ENCODE peak calls at places on chromosome 10, in nine cellular contexts. S is right lobe of liver; H is neural progenitor cell; M is CD8-positive, alpha-beta T cell; Q is cardiac muscle cell; B is left lung; A is kidney epithelial cell; D is AG04449; C is foreskin fibroblast. J is an unnamed sample.

GRCh38 chr10:104045151-104046089 is 40.3 kb downstream of the COL17A1 start:
- DNase-seq in H (peak), M (no peak), C (peak), Q (peak), A (no peak), D (no peak), S (no peak), B (no peak), J (no peak)

GRCh38 chr10:61503051-61503450 is 49.9 kb upstream of the TMEM26 start:
- DNase-seq in H (no peak), A (no peak), D (no peak), B (no peak), C (peak), M (no peak), Q (no peak), S (no peak), J (no peak)

GRCh38 chr10:72053690-72054089 is 34.7 kb downstream of the SPOCK2 start:
- DNase-seq in H (no peak), S (no peak), C (no peak), A (no peak), D (no peak), B (no peak), Q (no peak), M (no peak), J (no peak)

GRCh38 chr10:11720260-11720741 is 21.9 kb upstream of the ECHDC3 start:
- DNase-seq in D (no peak), H (no peak), B (no peak), Q (no peak), M (no peak), A (no peak), C (no peak), S (no peak), J (no peak)

GRCh38 chr10:5254488-5254887 is 57.9 kb downstream of the AKR1C4 start:
- DNase-seq in H (no peak), Q (no peak), S (no peak), M (no peak), C (no peak), B (no peak), A (no peak), D (no peak), J (no peak)

GRCh38 chr10:89518876-89519842 is 16.2 kb downstream of the SLC16A12 start:
- DNase-seq in A (no peak), M (no peak), D (peak), S (no peak), Q (no peak), C (peak), B (no peak), H (no peak), J (no peak)

GRCh38 chr10:5624701-5625100 is 41.7 kb downstream of the ASB13 start:
- DNase-seq in C (no peak), M (no peak), H (no peak), D (no peak), B (no peak), S (peak), Q (no peak), A (no peak), J (no peak)

GRCh38 chr10:137031-137430 is 1.8 kb downstream of the ZMYND11 start:
- DNase-seq in Q (peak), D (no peak), A (no peak), C (no peak), H (peak), B (no peak), M (peak), S (no peak), J (no peak)

GRCh38 chr10:26621243-26621888 is 76.1 kb upstream of the PDSS1 start:
- DNase-seq in Q (no peak), B (no peak), D (no peak), A (no peak), S (no peak), C (no peak), H (no peak), M (no peak), J (no peak)

GRCh38 chr10:54139819-54140428 is 661.1 kb downstream of the PCDH15 start:
- DNase-seq in S (no peak), D (no peak), A (no peak), Q (no peak), H (no peak), C (no peak), B (no peak), M (no peak), J (no peak)

GRCh38 chr10:79090134-79090803 is 21.5 kb downstream of the ZMIZ1 start:
- DNase-seq in M (no peak), C (no peak), Q (no peak), H (no peak), D (no peak), B (peak), S (no peak), A (no peak), J (no peak)

GRCh38 chr10:118965096-118965495 is 64.4 kb upstream of the NANOS1 start:
- DNase-seq in D (no peak), C (no peak), M (no peak), Q (no peak), H (no peak), S (no peak), B (no peak), A (no peak), J (no peak)

GRCh38 chr10:31263903-31264302 is 55.1 kb upstream of the ZEB1 start:
- DNase-seq in C (no peak), B (no peak), S (no peak), Q (no peak), A (no peak), M (no peak), D (no peak), H (no peak), J (no peak)

GRCh38 chr10:72250666-72251065 is 23.1 kb upstream of the DDIT4 start:
- DNase-seq in B (no peak), A (no peak), Q (no peak), M (no peak), S (peak), H (no peak), D (peak), C (peak), J (no peak)

GRCh38 chr10:103676851-103677417 is 178.4 kb downstream of the SH3PXD2A start:
- DNase-seq in A (no peak), Q (no peak), S (no peak), H (no peak), C (peak), M (no peak), D (peak), B (no peak), J (no peak)

GRCh38 chr10:127913368-127913759 is 6.5 kb downstream of the PTPRE start:
- DNase-seq in D (no peak), A (no peak), S (no peak), H (no peak), C (no peak), B (no peak), M (no peak), Q (no peak), J (no peak)

GRCh38 chr10:71396084-71396713 is 521 bp upstream of the CDH23 start:
- DNase-seq in D (no peak), A (no peak), S (peak), M (no peak), B (peak), C (no peak), H (peak), Q (peak), J (no peak)

GRCh38 chr10:132549416-132549815 is 11.8 kb downstream of the INPP5A start:
- DNase-seq in H (no peak), M (no peak), A (no peak), D (no peak), C (no peak), S (no peak), Q (no peak), B (no peak), J (no peak)

GRCh38 chr10:122490268-122490667 is 28.9 kb downstream of the HTRA1 start:
- DNase-seq in A (no peak), S (no peak), M (no peak), C (peak), Q (no peak), D (no peak), B (no peak), H (no peak), J (no peak)

GRCh38 chr10:4538016-4538415 is 288.0 kb upstream of the AKR1E2 start:
- DNase-seq in S (no peak), H (no peak), Q (no peak), M (no peak), B (no peak), D (no peak), A (no peak), C (no peak), J (no peak)

GRCh38 chr10:4850400-4850799 is 24.4 kb downstream of the AKR1E2 start:
- DNase-seq in Q (no peak), B (no peak), H (no peak), S (no peak), A (no peak), M (no peak), D (no peak), C (no peak), J (no peak)

GRCh38 chr10:10489086-10489485 is 528.6 kb upstream of the CELF2 start:
- DNase-seq in H (no peak), M (no peak), A (no peak), B (no peak), C (no peak), Q (no peak), S (no peak), D (no peak), J (no peak)

GRCh38 chr10:113644185-113645120 is 19.4 kb downstream of the NRAP start:
- DNase-seq in B (no peak), S (no peak), H (no peak), Q (no peak), D (no peak), A (no peak), M (no peak), C (peak), J (no peak)

GRCh38 chr10:101322266-101323151 is 31.5 kb upstream of the BTRC start:
- DNase-seq in S (no peak), D (no peak), C (no peak), B (no peak), H (peak), M (no peak), Q (no peak), A (no peak), J (no peak)
- H3K4me3 ChIP-seq in S (no peak), D (no peak), C (no peak), B (no peak), H (no peak), M (no peak), Q (no peak), A (no peak), J (no peak)

GRCh38 chr10:96721207-96721572 is 876 bp upstream of the PIK3AP1 start:
- DNase-seq in A (no peak), H (no peak), B (no peak), M (no peak), Q (no peak), C (no peak), D (no peak), S (no peak), J (no peak)

GRCh38 chr10:96719850-96720421 is 378 bp downstream of the PIK3AP1 start:
- DNase-seq in A (no peak), C (no peak), S (peak), H (peak), D (no peak), Q (peak), M (peak), B (peak), J (no peak)

GRCh38 chr10:96719205-96719604 is 1.1 kb downstream of the PIK3AP1 start:
- DNase-seq in A (no peak), S (no peak), M (no peak), B (no peak), C (no peak), D (no peak), Q (no peak), H (no peak), J (no peak)

GRCh38 chr10:96718304-96718990 is 1.9 kb downstream of the PIK3AP1 start:
- DNase-seq in M (no peak), Q (no peak), C (no peak), H (no peak), A (no peak), D (no peak), B (no peak), S (no peak), J (no peak)

DNA sequence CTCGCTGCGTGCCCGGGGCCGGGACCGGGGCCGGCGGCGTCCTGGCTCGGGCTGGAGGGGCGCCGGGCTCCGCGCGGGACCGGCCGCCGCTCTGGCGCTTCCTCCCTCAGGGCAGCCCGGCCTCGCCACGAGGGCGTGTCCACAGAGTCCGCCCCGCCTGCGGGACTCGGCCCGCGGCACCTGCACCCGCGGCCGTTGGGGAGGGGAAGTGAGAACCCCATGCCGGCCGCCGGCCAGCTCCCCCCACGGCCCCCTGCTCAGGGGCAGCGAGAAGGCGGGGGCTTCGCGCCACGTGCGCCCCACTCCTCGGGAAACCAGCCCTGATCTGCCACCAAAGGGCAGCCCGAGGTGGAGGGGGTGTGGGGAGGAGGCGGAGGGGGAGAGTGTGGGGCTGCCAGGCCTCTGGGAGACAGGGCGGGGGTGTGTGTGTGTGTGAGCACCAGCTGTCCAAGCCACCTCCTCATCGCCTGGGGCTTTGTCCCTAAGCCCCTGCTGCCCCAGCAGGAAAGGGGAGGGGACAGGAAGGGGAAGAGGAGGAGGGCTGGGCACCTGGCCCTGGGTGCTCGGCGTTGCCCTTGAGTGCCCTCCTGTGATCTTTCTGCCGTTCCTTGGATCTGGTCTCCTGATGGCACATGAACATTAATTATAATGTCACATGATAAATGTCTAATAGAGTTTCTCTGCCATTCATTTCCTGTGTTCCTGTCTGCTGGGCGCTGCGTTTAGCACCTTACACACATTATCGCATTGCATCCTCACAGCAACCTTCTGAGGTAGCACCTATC is at the start of gene PIK3AP1:
- DNase-seq in S (peak), Q (peak), B (peak), C (no peak), A (no peak), H (peak), M (peak), D (no peak), J (no peak)
- TF ChIP-seq CTCF in S (no peak), Q (no peak), B (no peak), C (no peak), A (no peak), H (no peak), M (no peak), D (no peak), J (no peak)

GRCh38 chr10:43229208-43230061 is 37.4 kb downstream of the RASGEF1A start:
- DNase-seq in S (peak), M (peak), B (peak), D (no peak), H (peak), A (no peak), Q (peak), C (no peak), J (no peak)
- H3K4me3 ChIP-seq in S (peak), M (peak), B (peak), D (no peak), H (peak), A (peak), Q (peak), C (no peak), J (peak)

GRCh38 chr10:70106958-70107791 is 25.4 kb downstream of the AIFM2 start:
- DNase-seq in S (no peak), A (no peak), D (no peak), M (no peak), H (peak), B (no peak), Q (peak), C (no peak), J (no peak)

GRCh38 chr10:70114902-70115301 is 17.7 kb downstream of the AIFM2 start:
- DNase-seq in C (no peak), B (no peak), Q (no peak), M (no peak), S (no peak), D (no peak), H (no peak), A (no peak), J (no peak)

GRCh38 chr10:70111496-70111895 is 21.1 kb downstream of the AIFM2 start:
- DNase-seq in S (no peak), B (no peak), Q (no peak), C (no peak), H (no peak), M (no peak), D (no peak), A (no peak), J (no peak)

DNA sequence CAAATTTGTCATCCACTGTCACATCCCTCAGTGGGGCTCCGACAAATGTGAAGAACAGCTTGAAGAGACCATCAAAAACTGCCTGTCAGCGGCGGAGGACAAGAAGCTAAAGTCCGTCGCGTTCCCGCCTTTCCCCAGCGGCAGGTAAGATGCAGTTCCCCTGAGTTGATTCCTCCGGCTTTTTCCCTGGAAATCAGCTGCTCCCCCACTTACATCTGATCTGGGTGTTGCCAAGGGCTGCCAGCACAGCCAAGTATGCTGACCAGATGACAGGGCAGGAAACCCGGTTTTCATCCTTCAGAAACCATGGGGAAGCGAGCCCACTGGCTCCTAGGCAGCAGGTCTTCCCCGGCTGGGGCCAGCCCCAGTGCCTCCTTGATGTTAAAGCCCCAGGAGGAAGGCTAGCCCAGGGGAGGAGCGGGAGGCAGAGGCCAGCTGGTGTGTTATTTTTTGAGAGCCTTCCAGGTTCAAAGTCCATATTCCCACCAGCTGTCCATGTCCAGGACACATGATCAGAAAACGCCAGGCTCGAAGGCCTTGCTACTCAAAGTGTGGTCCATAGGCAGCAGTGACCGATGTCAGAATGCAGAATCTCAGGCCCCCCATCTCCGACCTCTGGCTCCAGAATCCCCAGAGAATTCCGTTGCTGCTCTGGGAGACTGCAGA is 23.4 kb downstream of the AIFM2 start:
- DNase-seq in A (no peak), Q (no peak), C (no peak), M (no peak), H (no peak), B (no peak), S (peak), D (no peak), J (no peak)
- TF ChIP-seq CTCF in A (no peak), Q (no peak), C (no peak), M (no peak), H (no peak), B (no peak), S (no peak), D (no peak), J (no peak)

J was measured in epithelial cell of proximal tubule.